ENCODE peak calls at places on chromosomes 16 and 17, in ten cellular contexts. One of them, this sample, is unnamed.

GRCh38 chr17:13539421-13539820 is 62.3 kb downstream of the HS3ST3A1 start:
- DNase-seq in substantia nigra: no peak
- DNase-seq in MCF 10A: no peak
- DNase-seq in tibial artery: no peak
- DNase-seq in putamen: no peak
- DNase-seq in stomach: no peak
- DNase-seq in activated CD4-positive, alpha-beta T cell treated with anti-CD3 and anti-CD28 coated beads for 48 hours: no peak
- DNase-seq in RPMI8226: no peak
- DNase-seq in SJSA1: no peak
- DNase-seq in central memory CD4-positive, alpha-beta T cell: no peak
- DNase-seq in this sample: no peak

GRCh38 chr16:75070055-75070841 is 46.3 kb downstream of the LDHD start:
- DNase-seq in substantia nigra: no peak
- DNase-seq in MCF 10A: no peak
- DNase-seq in tibial artery: no peak
- DNase-seq in putamen: peak; percentile 65
- DNase-seq in stomach: peak; percentile 59
- DNase-seq in activated CD4-positive, alpha-beta T cell treated with anti-CD3 and anti-CD28 coated beads for 48 hours: no peak
- DNase-seq in RPMI8226: no peak
- DNase-seq in SJSA1: no peak
- DNase-seq in central memory CD4-positive, alpha-beta T cell: no peak
- DNase-seq in this sample: no peak

GRCh38 chr17:6374761-6375312 is 60.1 kb downstream of the AIPL1 start:
- DNase-seq in substantia nigra: no peak
- DNase-seq in MCF 10A: peak; percentile 63
- DNase-seq in tibial artery: no peak
- DNase-seq in putamen: peak; percentile 56
- DNase-seq in stomach: no peak
- DNase-seq in activated CD4-positive, alpha-beta T cell treated with anti-CD3 and anti-CD28 coated beads for 48 hours: peak; percentile 83
- DNase-seq in RPMI8226: no peak
- DNase-seq in SJSA1: peak; percentile 55
- DNase-seq in central memory CD4-positive, alpha-beta T cell: no peak
- DNase-seq in this sample: peak; percentile 39

GRCh38 chr17:30336369-30337171 is 2.7 kb upstream of the TMIGD1 start:
- DNase-seq in substantia nigra: no peak
- DNase-seq in MCF 10A: peak; percentile 78
- DNase-seq in tibial artery: no peak
- DNase-seq in putamen: no peak
- DNase-seq in stomach: peak; percentile 50
- DNase-seq in activated CD4-positive, alpha-beta T cell treated with anti-CD3 and anti-CD28 coated beads for 48 hours: peak; percentile 73
- DNase-seq in RPMI8226: peak; percentile 68
- DNase-seq in SJSA1: peak; percentile 57
- DNase-seq in central memory CD4-positive, alpha-beta T cell: peak; percentile 73
- DNase-seq in this sample: peak; percentile 62

GRCh38 chr17:65225061-65225460 is 87.9 kb downstream of the RGS9 start:
- DNase-seq in substantia nigra: no peak
- DNase-seq in MCF 10A: no peak
- DNase-seq in tibial artery: no peak
- DNase-seq in putamen: no peak
- DNase-seq in stomach: no peak
- DNase-seq in activated CD4-positive, alpha-beta T cell treated with anti-CD3 and anti-CD28 coated beads for 48 hours: no peak
- DNase-seq in RPMI8226: no peak
- DNase-seq in SJSA1: no peak
- DNase-seq in central memory CD4-positive, alpha-beta T cell: no peak
- DNase-seq in this sample: no peak

GRCh38 chr17:74569392-74570003 is 2.2 kb upstream of the CD300H start:
- DNase-seq in substantia nigra: no peak
- DNase-seq in MCF 10A: peak; percentile 100
- DNase-seq in tibial artery: peak; percentile 62
- DNase-seq in putamen: no peak
- DNase-seq in stomach: peak; percentile 35
- DNase-seq in activated CD4-positive, alpha-beta T cell treated with anti-CD3 and anti-CD28 coated beads for 48 hours: peak; percentile 71
- DNase-seq in RPMI8226: peak; percentile 94
- DNase-seq in SJSA1: peak; percentile 85
- DNase-seq in central memory CD4-positive, alpha-beta T cell: no peak
- DNase-seq in this sample: peak; percentile 98

GRCh38 chr17:75856062-75856681 is 1.0 kb upstream of the WBP2 start:
- DNase-seq in substantia nigra: peak; percentile 66
- DNase-seq in MCF 10A: no peak
- DNase-seq in tibial artery: peak; percentile 65
- DNase-seq in putamen: peak; percentile 58
- DNase-seq in stomach: peak; percentile 33
- DNase-seq in activated CD4-positive, alpha-beta T cell treated with anti-CD3 and anti-CD28 coated beads for 48 hours: peak; percentile 24
- DNase-seq in RPMI8226: peak; percentile 66
- DNase-seq in SJSA1: peak; percentile 66
- DNase-seq in central memory CD4-positive, alpha-beta T cell: no peak
- DNase-seq in this sample: peak; percentile 51

GRCh38 chr17:19288453-19288852 is 51.3 kb downstream of the EPN2 start:
- DNase-seq in substantia nigra: no peak
- DNase-seq in MCF 10A: no peak
- DNase-seq in tibial artery: no peak
- DNase-seq in putamen: no peak
- DNase-seq in stomach: no peak
- DNase-seq in activated CD4-positive, alpha-beta T cell treated with anti-CD3 and anti-CD28 coated beads for 48 hours: no peak
- DNase-seq in RPMI8226: no peak
- DNase-seq in SJSA1: peak; percentile 74
- DNase-seq in central memory CD4-positive, alpha-beta T cell: no peak
- DNase-seq in this sample: no peak

GRCh38 chr16:20385844-20386832 is 18.4 kb downstream of the PDILT start:
- DNase-seq in substantia nigra: peak; percentile 49
- DNase-seq in MCF 10A: peak; percentile 52
- DNase-seq in tibial artery: peak; percentile 28
- DNase-seq in putamen: peak; percentile 49
- DNase-seq in stomach: peak; percentile 89
- DNase-seq in activated CD4-positive, alpha-beta T cell treated with anti-CD3 and anti-CD28 coated beads for 48 hours: peak; percentile 73
- DNase-seq in RPMI8226: peak; percentile 68
- DNase-seq in SJSA1: peak; percentile 52
- DNase-seq in central memory CD4-positive, alpha-beta T cell: peak; percentile 6
- DNase-seq in this sample: peak; percentile 52

GRCh38 chr17:65984299-65984698 is 207.6 kb downstream of the CEP112 start:
- DNase-seq in substantia nigra: no peak
- DNase-seq in MCF 10A: peak; percentile 5
- DNase-seq in tibial artery: no peak
- DNase-seq in putamen: no peak
- DNase-seq in stomach: no peak
- DNase-seq in activated CD4-positive, alpha-beta T cell treated with anti-CD3 and anti-CD28 coated beads for 48 hours: no peak
- DNase-seq in RPMI8226: no peak
- DNase-seq in SJSA1: no peak
- DNase-seq in central memory CD4-positive, alpha-beta T cell: no peak
- DNase-seq in this sample: peak; percentile 39

GRCh38 chr17:4717791-4718190 is 7.4 kb downstream of the ARRB2 start:
- DNase-seq in substantia nigra: no peak
- DNase-seq in MCF 10A: no peak
- DNase-seq in tibial artery: no peak
- DNase-seq in putamen: no peak
- DNase-seq in stomach: no peak
- DNase-seq in activated CD4-positive, alpha-beta T cell treated with anti-CD3 and anti-CD28 coated beads for 48 hours: no peak
- DNase-seq in RPMI8226: no peak
- DNase-seq in SJSA1: no peak
- DNase-seq in central memory CD4-positive, alpha-beta T cell: no peak
- DNase-seq in this sample: no peak

GRCh38 chr17:78563189-78564145 is 13.7 kb downstream of the DNAH17 start:
- DNase-seq in substantia nigra: no peak
- DNase-seq in MCF 10A: no peak
- DNase-seq in tibial artery: peak; percentile 39
- DNase-seq in putamen: no peak
- DNase-seq in stomach: peak; percentile 71
- DNase-seq in activated CD4-positive, alpha-beta T cell treated with anti-CD3 and anti-CD28 coated beads for 48 hours: no peak
- DNase-seq in RPMI8226: no peak
- DNase-seq in SJSA1: no peak
- DNase-seq in central memory CD4-positive, alpha-beta T cell: no peak
- DNase-seq in this sample: peak; percentile 28